ENCODE peak calls at places on chromosomes 11 and 22, in six cellular contexts. One of them, this sample, is unnamed.

GRCh38 chr22:27137809-27138400 is 480.5 kb downstream of the MIAT start:
- DNase-seq in GM13977: no peak
- DNase-seq in AG04449: no peak
- DNase-seq in dorsolateral prefrontal cortex: no peak
- DNase-seq in astrocyte of the spinal cord: no peak
- DNase-seq in mucosa of descending colon: no peak
- DNase-seq in this sample: peak

GRCh38 chr11:122686106-122686505 is 30.6 kb downstream of the UBASH3B start:
- DNase-seq in GM13977: no peak
- DNase-seq in AG04449: no peak
- DNase-seq in astrocyte of the spinal cord: no peak
- DNase-seq in dorsolateral prefrontal cortex: no peak
- DNase-seq in mucosa of descending colon: no peak
- DNase-seq in this sample: no peak

GRCh38 chr11:122305018-122305417 is 189.0 kb upstream of the BLID start:
- DNase-seq in astrocyte of the spinal cord: no peak
- DNase-seq in dorsolateral prefrontal cortex: no peak
- DNase-seq in mucosa of descending colon: no peak
- DNase-seq in AG04449: no peak
- DNase-seq in GM13977: no peak
- DNase-seq in this sample: no peak

GRCh38 chr11:64245797-64246623 is 733 bp downstream of the PPP1R14B start:
- DNase-seq in mucosa of descending colon: peak
- DNase-seq in GM13977: no peak
- DNase-seq in astrocyte of the spinal cord: peak
- DNase-seq in AG04449: peak
- DNase-seq in dorsolateral prefrontal cortex: no peak
- DNase-seq in this sample: peak

GRCh38 chr11:100546714-100547113 is 140.4 kb upstream of the ARHGAP42 start:
- DNase-seq in AG04449: no peak
- DNase-seq in GM13977: no peak
- DNase-seq in astrocyte of the spinal cord: peak
- DNase-seq in mucosa of descending colon: no peak
- DNase-seq in dorsolateral prefrontal cortex: no peak
- DNase-seq in this sample: no peak

GRCh38 chr11:57427692-57428082 is 766 bp upstream of the SLC43A3 start:
- DNase-seq in AG04449: no peak
- DNase-seq in astrocyte of the spinal cord: no peak
- DNase-seq in dorsolateral prefrontal cortex: no peak
- DNase-seq in GM13977: no peak
- DNase-seq in mucosa of descending colon: peak
- DNase-seq in this sample: no peak

GRCh38 chr11:93549986-93550385 is 6.8 kb upstream of the SMCO4 start:
- DNase-seq in AG04449: no peak
- DNase-seq in GM13977: no peak
- DNase-seq in dorsolateral prefrontal cortex: no peak
- DNase-seq in astrocyte of the spinal cord: no peak
- DNase-seq in mucosa of descending colon: no peak
- DNase-seq in this sample: no peak

GRCh38 chr22:39898997-39899396 is 1.9 kb upstream of the GRAP2 start:
- DNase-seq in astrocyte of the spinal cord: no peak
- DNase-seq in GM13977: peak
- DNase-seq in mucosa of descending colon: no peak
- DNase-seq in AG04449: no peak
- DNase-seq in dorsolateral prefrontal cortex: no peak
- DNase-seq in this sample: no peak

GRCh38 chr22:17384612-17385345 is 15.5 kb downstream of the CECR2 start:
- DNase-seq in mucosa of descending colon: no peak
- DNase-seq in astrocyte of the spinal cord: no peak
- DNase-seq in GM13977: no peak
- DNase-seq in AG04449: no peak
- DNase-seq in dorsolateral prefrontal cortex: no peak
- DNase-seq in this sample: no peak

GRCh38 chr11:65776196-65776595 is 4.6 kb downstream of the AP5B1 start:
- DNase-seq in astrocyte of the spinal cord: no peak
- DNase-seq in GM13977: no peak
- DNase-seq in AG04449: no peak
- DNase-seq in dorsolateral prefrontal cortex: no peak
- DNase-seq in mucosa of descending colon: no peak
- DNase-seq in this sample: no peak

GRCh38 chr22:37230673-37231405 is 13.2 kb downstream of the RAC2 start:
- DNase-seq in astrocyte of the spinal cord: no peak
- DNase-seq in mucosa of descending colon: peak
- DNase-seq in AG04449: no peak
- DNase-seq in GM13977: peak
- DNase-seq in dorsolateral prefrontal cortex: no peak
- DNase-seq in this sample: no peak

GRCh38 chr11:73530109-73530508 is 67.8 kb downstream of the FAM168A start:
- DNase-seq in astrocyte of the spinal cord: no peak
- DNase-seq in GM13977: no peak
- DNase-seq in AG04449: no peak
- DNase-seq in mucosa of descending colon: no peak
- DNase-seq in dorsolateral prefrontal cortex: no peak
- DNase-seq in this sample: no peak

GRCh38 chr11:105208038-105208437 is 68.5 kb upstream of the CARD18 start:
- DNase-seq in astrocyte of the spinal cord: no peak
- DNase-seq in mucosa of descending colon: no peak
- DNase-seq in AG04449: no peak
- DNase-seq in dorsolateral prefrontal cortex: no peak
- DNase-seq in GM13977: no peak
- DNase-seq in this sample: no peak

GRCh38 chr11:118572914-118573550 is 823 bp downstream of the ARCN1 start:
- DNase-seq in GM13977: peak
- DNase-seq in dorsolateral prefrontal cortex: no peak
- DNase-seq in astrocyte of the spinal cord: peak
- DNase-seq in mucosa of descending colon: no peak
- DNase-seq in AG04449: no peak
- DNase-seq in this sample: no peak

GRCh38 chr22:32668254-32669094 is 133.0 kb upstream of the TIMP3 start:
- DNase-seq in GM13977: no peak
- DNase-seq in dorsolateral prefrontal cortex: no peak
- DNase-seq in mucosa of descending colon: no peak
- DNase-seq in astrocyte of the spinal cord: no peak
- DNase-seq in AG04449: no peak
- DNase-seq in this sample: no peak
- TF ChIP-seq CTCF in GM13977: no peak
- TF ChIP-seq CTCF in dorsolateral prefrontal cortex: no peak
- TF ChIP-seq CTCF in mucosa of descending colon: no peak
- TF ChIP-seq CTCF in astrocyte of the spinal cord: no peak
- TF ChIP-seq CTCF in AG04449: no peak
- TF ChIP-seq CTCF in this sample: no peak

DNA sequence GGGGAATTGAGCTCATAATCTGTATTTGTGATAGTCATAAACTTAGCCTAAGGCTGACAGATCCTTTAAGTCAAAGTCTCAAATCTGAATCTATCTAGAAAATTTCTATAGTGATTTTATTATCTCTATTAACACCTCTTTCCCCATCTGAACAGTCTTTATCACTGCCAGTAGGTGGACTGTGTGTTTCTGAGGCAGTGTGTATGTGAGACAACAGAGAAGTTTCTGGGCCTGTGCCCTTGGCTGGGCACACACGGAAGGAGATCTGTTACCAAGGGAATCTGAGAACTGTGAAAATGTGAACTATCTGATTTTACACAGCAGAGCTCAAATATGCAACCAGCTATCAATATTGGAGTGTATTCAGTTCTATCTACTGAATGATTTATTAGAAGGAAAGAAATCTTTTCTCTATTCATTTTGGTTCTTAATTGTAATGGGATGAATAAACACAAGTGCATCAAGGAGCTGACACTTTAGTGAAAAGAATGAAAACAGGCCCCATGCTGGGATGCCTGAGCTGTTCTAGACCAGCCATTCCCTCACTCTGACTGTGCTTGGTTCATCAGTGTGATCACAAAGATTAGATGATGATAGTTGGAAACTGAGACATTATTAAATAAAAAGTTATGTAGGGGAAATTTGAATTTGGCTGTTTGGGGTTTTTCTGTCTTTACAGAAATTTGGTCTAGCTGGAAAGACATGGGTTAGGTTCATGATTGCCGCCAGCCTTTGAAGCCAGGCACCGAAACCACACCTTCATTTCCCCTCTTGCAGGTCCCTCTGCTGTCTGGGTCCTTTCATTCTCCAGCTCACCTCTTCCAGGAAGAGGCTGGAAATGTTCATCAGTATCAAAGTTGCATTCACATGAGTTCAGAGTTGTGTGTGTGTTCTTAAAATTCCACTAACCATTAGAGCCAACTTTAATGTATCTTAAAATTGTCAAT is 68.1 kb downstream of the LIF start:
- DNase-seq in AG04449: no peak
- DNase-seq in mucosa of descending colon: no peak
- DNase-seq in GM13977: no peak
- DNase-seq in astrocyte of the spinal cord: peak
- DNase-seq in dorsolateral prefrontal cortex: no peak
- DNase-seq in this sample: no peak
- TF ChIP-seq CTCF in AG04449: no peak
- TF ChIP-seq CTCF in mucosa of descending colon: no peak
- TF ChIP-seq CTCF in GM13977: no peak
- TF ChIP-seq CTCF in astrocyte of the spinal cord: peak
- TF ChIP-seq CTCF in dorsolateral prefrontal cortex: no peak
- TF ChIP-seq CTCF in this sample: no peak

DNA sequence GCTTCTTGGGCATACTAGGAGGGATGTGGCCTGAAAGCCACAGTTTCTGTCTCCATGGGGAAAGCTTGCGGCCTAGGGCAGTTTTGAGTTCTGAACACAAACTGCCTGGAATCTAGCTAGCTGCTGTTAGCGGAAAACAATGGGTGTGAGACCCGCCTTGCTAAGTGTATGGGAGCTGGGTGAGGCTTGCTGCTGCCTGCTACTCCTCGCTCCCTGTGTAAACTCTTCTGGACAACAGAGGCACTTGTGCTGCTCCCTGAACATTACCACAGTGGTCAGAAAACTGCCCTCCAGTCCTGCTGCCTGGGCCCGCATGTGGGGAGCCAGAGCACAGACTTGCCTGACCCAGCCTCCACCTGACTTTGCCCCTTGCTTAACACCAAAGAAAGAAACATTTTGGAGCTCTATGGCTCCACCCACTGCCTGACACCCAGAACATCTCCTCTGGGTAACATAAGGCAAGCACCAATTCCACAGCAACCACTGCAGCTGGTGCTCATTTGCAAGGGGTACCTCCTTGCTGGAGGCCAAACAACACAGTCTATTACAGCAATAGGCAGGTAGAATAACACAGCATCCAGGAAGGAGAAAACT is 766.3 kb upstream of the RAG2 start:
- DNase-seq in AG04449: no peak
- DNase-seq in mucosa of descending colon: no peak
- DNase-seq in dorsolateral prefrontal cortex: no peak
- DNase-seq in astrocyte of the spinal cord: no peak
- DNase-seq in GM13977: no peak
- DNase-seq in this sample: no peak
- TF ChIP-seq CTCF in AG04449: no peak
- TF ChIP-seq CTCF in mucosa of descending colon: no peak
- TF ChIP-seq CTCF in dorsolateral prefrontal cortex: no peak
- TF ChIP-seq CTCF in astrocyte of the spinal cord: no peak
- TF ChIP-seq CTCF in GM13977: no peak
- TF ChIP-seq CTCF in this sample: no peak

GRCh38 chr11:14773755-14774154 is 118.3 kb downstream of the CYP2R1 start:
- DNase-seq in GM13977: no peak
- DNase-seq in mucosa of descending colon: no peak
- DNase-seq in dorsolateral prefrontal cortex: no peak
- DNase-seq in AG04449: no peak
- DNase-seq in astrocyte of the spinal cord: no peak
- DNase-seq in this sample: no peak
- TF ChIP-seq CTCF in GM13977: no peak
- TF ChIP-seq CTCF in mucosa of descending colon: no peak
- TF ChIP-seq CTCF in dorsolateral prefrontal cortex: no peak
- TF ChIP-seq CTCF in AG04449: no peak
- TF ChIP-seq CTCF in astrocyte of the spinal cord: peak
- TF ChIP-seq CTCF in this sample: peak

DNA sequence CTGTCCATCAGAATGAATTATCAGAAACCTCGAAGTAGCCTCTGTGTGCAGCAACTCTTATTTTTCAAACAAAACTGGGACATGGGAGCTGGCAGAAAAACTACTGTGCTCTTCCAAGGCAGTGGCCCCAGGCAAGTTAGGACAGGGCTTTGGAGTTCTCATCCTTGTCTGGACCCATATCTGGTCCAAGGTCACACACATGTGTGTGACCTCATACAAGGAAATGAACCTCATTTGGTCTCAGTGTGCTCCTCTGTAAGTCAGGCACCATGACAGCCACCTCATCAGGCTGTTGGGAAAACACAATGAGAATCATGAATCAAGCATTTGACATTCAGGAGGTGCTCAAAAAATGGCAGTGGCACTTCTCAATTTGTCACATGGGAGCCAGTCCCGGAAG is 25.8 kb downstream of the LARGE1 start:
- DNase-seq in dorsolateral prefrontal cortex: no peak
- DNase-seq in AG04449: no peak
- DNase-seq in mucosa of descending colon: no peak
- DNase-seq in astrocyte of the spinal cord: no peak
- DNase-seq in GM13977: no peak
- DNase-seq in this sample: no peak
- TF ChIP-seq CTCF in dorsolateral prefrontal cortex: no peak
- TF ChIP-seq CTCF in AG04449: no peak
- TF ChIP-seq CTCF in mucosa of descending colon: no peak
- TF ChIP-seq CTCF in astrocyte of the spinal cord: no peak
- TF ChIP-seq CTCF in GM13977: no peak
- TF ChIP-seq CTCF in this sample: no peak

GRCh38 chr11:107683807-107684206 is 28.0 kb downstream of the SLN start:
- DNase-seq in dorsolateral prefrontal cortex: no peak
- DNase-seq in mucosa of descending colon: no peak
- DNase-seq in GM13977: no peak
- DNase-seq in AG04449: no peak
- DNase-seq in astrocyte of the spinal cord: no peak
- DNase-seq in this sample: no peak
- TF ChIP-seq CTCF in dorsolateral prefrontal cortex: peak
- TF ChIP-seq CTCF in mucosa of descending colon: no peak
- TF ChIP-seq CTCF in GM13977: peak
- TF ChIP-seq CTCF in AG04449: peak
- TF ChIP-seq CTCF in astrocyte of the spinal cord: peak
- TF ChIP-seq CTCF in this sample: peak

DNA sequence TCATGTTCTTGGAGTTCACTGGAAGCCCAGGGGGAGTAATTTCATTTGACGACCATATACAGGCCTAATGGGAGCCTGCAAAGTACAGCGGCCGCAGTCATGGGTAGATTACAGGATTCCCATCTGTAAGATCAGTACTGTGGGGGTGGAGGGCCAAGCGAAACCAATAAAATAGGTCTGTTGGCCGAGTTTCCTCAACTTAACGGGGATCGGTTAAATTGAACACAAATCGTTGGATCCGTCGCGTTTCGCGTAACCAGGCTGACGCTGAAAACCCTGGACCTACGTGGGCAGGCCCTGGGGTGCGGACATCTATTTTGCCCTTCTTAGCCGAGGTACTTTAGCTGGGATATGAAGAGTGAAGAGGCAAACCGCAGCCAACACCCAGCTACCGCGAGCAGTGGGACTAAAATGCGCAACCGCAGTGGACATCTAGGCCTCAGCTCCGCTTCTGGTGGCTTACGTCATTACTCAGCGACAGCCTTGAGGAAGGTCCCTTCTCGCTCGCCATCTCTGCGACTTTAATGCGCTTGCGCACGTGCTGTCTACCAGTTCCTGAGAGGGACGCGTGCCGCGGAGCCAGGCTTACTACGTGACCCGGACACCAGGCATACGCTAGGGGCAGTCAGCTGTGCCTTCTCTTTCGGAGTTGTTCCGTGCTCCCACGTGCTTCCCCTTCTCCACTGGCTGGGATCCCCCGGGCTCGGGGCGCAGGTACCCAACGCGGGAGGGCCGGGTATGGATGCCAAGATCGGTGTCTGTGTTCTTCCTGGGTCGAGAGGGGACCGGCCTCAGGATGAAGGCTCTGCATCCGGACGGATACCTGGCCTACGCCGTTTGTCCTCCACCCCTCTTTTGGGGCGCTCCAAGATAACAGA is at the start of gene NAT10:
- DNase-seq in astrocyte of the spinal cord: peak
- DNase-seq in mucosa of descending colon: peak
- DNase-seq in GM13977: peak
- DNase-seq in dorsolateral prefrontal cortex: peak
- DNase-seq in AG04449: peak
- DNase-seq in this sample: peak
- TF ChIP-seq CTCF in astrocyte of the spinal cord: peak
- TF ChIP-seq CTCF in mucosa of descending colon: no peak
- TF ChIP-seq CTCF in GM13977: no peak
- TF ChIP-seq CTCF in dorsolateral prefrontal cortex: peak
- TF ChIP-seq CTCF in AG04449: no peak
- TF ChIP-seq CTCF in this sample: no peak